ENCODE peak calls at places on chromosomes 5 and 9, in four cellular contexts. P, Y, B and I are unnamed samples.

GRCh38 chr9:88775559-88775958 is 215.7 kb upstream of the S1PR3 start:
- DNase-seq in B (no peak), P (peak; percentile 82), Y (no peak), I (no peak)

GRCh38 chr5:79256563-79256962 is 20.6 kb downstream of the JMY start:
- DNase-seq in Y (no peak), P (no peak), B (no peak), I (no peak)

GRCh38 chr9:447230-448025 is 232.8 kb downstream of the DOCK8 start:
- DNase-seq in B (no peak), Y (no peak), P (peak; percentile 94), I (peak; percentile 84)

GRCh38 chr9:33222031-33222430 is 17.9 kb upstream of the SPINK4 start:
- DNase-seq in P (no peak), B (peak; percentile 10), Y (no peak), I (peak; percentile 57)

GRCh38 chr9:94672811-94673487 is 33.6 kb upstream of the FBP1 start:
- DNase-seq in B (no peak), Y (no peak), P (peak; percentile 85), I (peak; percentile 19)

GRCh38 chr5:38651806-38652205 is 95.4 kb upstream of the LIFR start:
- DNase-seq in P (no peak), Y (no peak), B (no peak), I (no peak)

GRCh38 chr5:141869514-141869913 is 8.7 kb downstream of the PCDH1 start:
- DNase-seq in B (no peak), P (peak; percentile 89), Y (no peak), I (peak; percentile 38)

GRCh38 chr9:136944094-136944518 is 432 bp downstream of the FBXW5 start:
- DNase-seq in B (no peak), Y (no peak), P (no peak), I (no peak)

GRCh38 chr5:78016831-78017529 is 240.8 kb upstream of the TBCA start:
- DNase-seq in B (no peak), P (no peak), Y (no peak), I (no peak)

GRCh38 chr5:174410716-174411512 is 313.5 kb upstream of the MSX2 start:
- DNase-seq in Y (no peak), B (no peak), P (peak; percentile 55), I (no peak)

GRCh38 chr5:60842859-60843692 is 993 bp downstream of the ELOVL7 start:
- DNase-seq in P (peak; percentile 39), Y (no peak), B (no peak), I (no peak)

GRCh38 chr5:80781356-80781755 is 126.6 kb upstream of the DHFR start:
- DNase-seq in B (no peak), Y (no peak), P (no peak), I (peak; percentile 30)

GRCh38 chr5:81906086-81906485 is 65.7 kb upstream of the ATG10 start:
- DNase-seq in Y (no peak), P (no peak), B (no peak), I (no peak)

GRCh38 chr5:93583525-93583798 is 440 bp downstream of the NR2F1 start:
- DNase-seq in B (no peak), Y (no peak), P (no peak), I (no peak)

GRCh38 chr9:116285320-116285719 is 131.7 kb downstream of the PAPPA start:
- DNase-seq in Y (no peak), P (no peak), B (no peak), I (no peak)

GRCh38 chr5:15598294-15598902 is 98.4 kb downstream of the FBXL7 start:
- DNase-seq in Y (peak; percentile 7), B (peak; percentile 20), P (no peak), I (no peak)

GRCh38 chr5:157345485-157345884 is 79.6 kb downstream of the CYFIP2 start:
- DNase-seq in B (no peak), Y (no peak), P (no peak), I (no peak)

DNA sequence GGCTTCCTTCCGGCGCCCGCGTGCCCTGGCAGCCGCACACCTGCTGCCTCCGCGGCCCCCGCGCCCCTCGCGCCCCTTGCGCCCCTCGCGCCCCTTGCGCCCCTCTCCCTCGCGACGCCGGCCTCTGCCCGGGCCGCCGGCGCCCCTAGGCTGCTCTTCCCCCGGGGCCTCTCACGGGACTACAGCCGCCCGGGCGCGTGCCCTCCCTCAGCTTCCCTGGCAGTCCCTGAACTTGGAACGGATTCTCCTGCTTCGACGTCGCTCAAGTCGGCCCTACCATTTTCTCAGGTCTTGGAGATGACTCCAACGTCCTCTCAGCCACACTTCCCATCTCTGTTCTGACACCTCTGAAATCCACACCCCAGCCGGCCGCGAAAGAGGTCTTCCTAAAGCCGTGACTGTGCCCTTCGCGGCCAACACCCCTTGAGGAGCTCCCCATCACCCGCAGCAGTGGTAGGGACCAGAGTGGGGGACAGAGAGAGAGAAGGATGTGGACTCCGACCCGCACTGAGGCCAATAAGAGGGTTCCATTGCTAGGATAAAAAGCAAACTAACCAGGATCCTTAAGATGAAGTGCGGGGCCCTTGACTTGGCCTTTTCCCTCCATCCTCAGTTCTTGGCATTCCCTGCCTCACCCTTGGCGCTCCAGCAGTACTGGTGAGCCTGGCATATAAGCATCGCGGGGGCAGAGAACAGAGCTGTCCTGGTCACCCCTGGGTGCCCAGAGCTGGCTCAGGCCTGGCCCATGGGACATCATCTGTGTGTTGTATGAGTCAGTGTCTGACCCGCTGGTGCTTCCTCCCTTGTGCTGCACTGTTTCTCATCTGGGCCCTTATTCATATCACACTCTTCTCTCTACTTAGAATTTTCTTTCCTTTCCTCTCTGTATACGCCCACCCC is 38.6 kb upstream of the GARNL3 start:
- DNase-seq in Y (no peak), P (no peak), B (no peak), I (no peak)
- TF ChIP-seq EZH2 in Y (no peak), P (no peak), B (no peak), I (no peak)

DNA sequence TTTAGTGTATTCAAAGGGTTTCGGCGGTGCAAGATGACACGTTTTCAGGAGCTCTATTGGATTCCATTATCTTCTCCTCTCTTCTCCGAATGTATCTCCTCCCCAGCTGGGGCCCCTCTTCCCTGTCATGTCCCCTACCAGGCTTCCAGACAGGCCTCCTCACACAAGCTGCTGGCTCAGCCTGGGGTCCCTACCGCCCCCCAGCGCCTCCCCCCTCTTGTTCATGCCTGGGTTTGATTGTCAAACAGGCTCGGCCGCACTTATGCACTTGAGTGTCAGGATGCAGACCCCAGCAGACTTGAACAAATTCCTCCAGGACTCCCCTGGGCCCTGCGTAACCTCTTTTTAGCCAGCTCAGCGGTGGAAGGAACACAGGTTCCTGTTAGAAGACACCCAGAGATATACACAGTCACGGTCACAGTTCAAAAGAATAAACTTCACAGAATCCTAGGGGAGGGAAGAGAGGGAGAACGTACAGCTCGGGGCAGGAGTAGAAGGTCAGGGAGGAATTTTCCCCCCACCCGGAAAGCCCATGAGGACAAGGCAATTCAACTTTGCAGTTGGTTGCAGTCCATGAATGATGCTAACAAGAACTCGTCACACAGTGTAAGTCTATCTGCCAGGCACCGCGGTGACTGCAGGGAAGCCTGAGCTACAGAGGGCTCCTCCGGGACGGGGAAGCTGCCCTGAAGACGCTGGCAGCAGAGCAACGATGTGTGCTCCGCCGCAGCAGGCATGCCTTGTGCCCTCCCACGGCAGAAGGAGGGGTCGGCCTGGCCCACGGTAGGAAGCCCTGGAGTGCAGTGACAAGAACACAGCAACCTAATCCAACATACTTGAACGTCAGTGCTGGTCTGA is 560.0 kb downstream of the BNC2 start:
- DNase-seq in B (no peak), P (no peak), Y (no peak), I (no peak)
- H2AFZ ChIP-seq in B (no peak overlapping the region), P (no peak overlapping the region), Y (no peak overlapping the region), I (no peak overlapping the region)

GRCh38 chr5:908172-908571 is 15.5 kb downstream of the TRIP13 start:
- DNase-seq in P (no peak), Y (no peak), B (no peak), I (no peak)
- H3K36me3 ChIP-seq in P (peaks cover 27% of the 10 kb centered on the region), Y (peaks cover 22% of the 10 kb centered on the region), B (peaks cover 94% of the 10 kb centered on the region), I (peaks cover 3% of the 10 kb centered on the region)

GRCh38 chr5:154857534-154858250 is 735 bp upstream of the CNOT8 start:
- DNase-seq in B (peak; percentile 92), Y (peak; percentile 93), P (peak; percentile 88), I (peak; percentile 41)
- TF ChIP-seq EZH2 in B (no peak), Y (no peak), P (no peak), I (no peak)

GRCh38 chr9:124808246-124808956 is 31.5 kb downstream of the OLFML2A start:
- DNase-seq in B (no peak), Y (no peak), P (no peak), I (peak; percentile 38)

GRCh38 chr9:124810513-124811355 is 33.8 kb downstream of the OLFML2A start:
- DNase-seq in B (no peak), Y (peak; percentile 65), P (peak; percentile 87), I (peak; percentile 49)

GRCh38 chr9:124812401-124813016 is 35.6 kb downstream of the OLFML2A start:
- DNase-seq in B (peak; percentile 6), Y (peak; percentile 56), P (peak; percentile 96), I (no peak)

GRCh38 chr9:124809211-124809610 is 32.3 kb downstream of the OLFML2A start:
- DNase-seq in B (no peak), P (no peak), Y (peak; percentile 54), I (no peak)

GRCh38 chr9:124809741-124810500 is 33.0 kb downstream of the OLFML2A start:
- DNase-seq in P (no peak), Y (no peak), B (no peak), I (no peak)
- H2AFZ ChIP-seq in P (no peak overlapping the region), Y (no peak overlapping the region), B (no peak overlapping the region), I (no peak overlapping the region)